ENCODE peak calls at places on chromosomes 7 and 10, in five cellular contexts. E is sigmoid colon, N is body of pancreas, M is heart right ventricle, S is tibial nerve. R is an unnamed sample.

GRCh38 chr10:13904053-13904452 is 317.3 kb downstream of the PRPF18 start:
- DNase-seq in N (no peak), S (no peak), M (no peak), E (no peak), R (no peak)

GRCh38 chr10:22379059-22379458 is 33.8 kb downstream of the SPAG6 start:
- DNase-seq in S (no peak), M (no peak), E (no peak), N (no peak), R (no peak)

GRCh38 chr7:98949336-98950044 is 71.2 kb downstream of the TRRAP start:
- DNase-seq in S (no peak), N (no peak), M (peak; percentile 60), E (no peak), R (no peak)

GRCh38 chr10:88270871-88271713 is 312.0 kb downstream of the RNLS start:
- DNase-seq in M (no peak), S (no peak), N (no peak), E (no peak), R (peak; percentile 65)

GRCh38 chr10:44685177-44685576 is 226.0 kb upstream of the TMEM72 start:
- DNase-seq in N (no peak), S (no peak), E (no peak), M (no peak), R (no peak)

GRCh38 chr10:76874151-76874550 is 763.5 kb downstream of the KCNMA1 start:
- DNase-seq in M (peak; percentile 59), N (no peak), E (peak; percentile 72), S (peak; percentile 43), R (no peak)

GRCh38 chr10:4431114-4431862 is 394.7 kb upstream of the AKR1E2 start:
- DNase-seq in E (no peak), S (no peak), N (no peak), M (no peak), R (peak; percentile 50)

GRCh38 chr7:129535896-129536295 is 33.6 kb downstream of the SMKR1 start:
- DNase-seq in N (no peak), M (no peak), S (no peak), E (no peak), R (no peak)

GRCh38 chr10:86100581-86101061 is 266.0 kb downstream of the GRID1 start:
- DNase-seq in N (no peak), M (no peak), S (no peak), E (no peak), R (peak; percentile 18)

GRCh38 chr7:122257056-122257455 is 47.5 kb downstream of the FEZF1 start:
- DNase-seq in N (no peak), S (no peak), E (no peak), M (no peak), R (no peak)

GRCh38 chr7:140383954-140384713 is 14.2 kb downstream of the SLC37A3 start:
- DNase-seq in M (no peak), N (no peak), S (no peak), E (peak; percentile 3), R (no peak)

GRCh38 chr10:127068485-127068884 is 127.9 kb downstream of the INSYN2A start:
- DNase-seq in S (no peak), M (no peak), N (no peak), E (no peak), R (no peak)

GRCh38 chr10:11757452-11757819 is 15.3 kb downstream of the ECHDC3 start:
- DNase-seq in E (peak; percentile 82), M (peak; percentile 81), S (no peak), N (peak; percentile 65), R (no peak)

GRCh38 chr10:35685402-35685801 is 43.3 kb upstream of the FZD8 start:
- DNase-seq in E (no peak), N (no peak), S (no peak), M (no peak), R (no peak)

GRCh38 chr7:129750091-129750870 is 138.8 kb downstream of the NRF1 start:
- DNase-seq in N (no peak), M (no peak), E (no peak), S (no peak), R (no peak)

GRCh38 chr10:44628921-44629320 is 244.0 kb upstream of the CXCL12 start:
- DNase-seq in N (no peak), M (no peak), E (no peak), S (no peak), R (peak; percentile 8)

GRCh38 chr10:373516-374309 is 238.5 kb downstream of the ZMYND11 start:
- DNase-seq in E (peak; percentile 84), N (peak; percentile 30), M (no peak), S (no peak), R (peak; percentile 80)

GRCh38 chr7:126668367-126668752 is 584.4 kb downstream of the GRM8 start:
- DNase-seq in S (no peak), N (no peak), E (no peak), M (no peak), R (no peak)

GRCh38 chr10:116331815-116332214 is 7.6 kb downstream of the CCDC172 start:
- DNase-seq in E (no peak), M (no peak), N (no peak), S (no peak), R (no peak)

GRCh38 chr10:22544325-22545068 is 169.9 kb downstream of the PIP4K2A start:
- DNase-seq in N (no peak), E (no peak), S (no peak), M (no peak), R (no peak)

GRCh38 chr7:116726149-116726548 is 54.2 kb downstream of the MET start:
- DNase-seq in M (no peak), S (no peak), E (no peak), N (no peak), R (no peak)

GRCh38 chr7:22700559-22701002 is 26.4 kb upstream of the IL6 start:
- DNase-seq in E (no peak), S (no peak), N (no peak), M (no peak), R (no peak)

GRCh38 chr7:120053390-120053961 is 219.5 kb upstream of the KCND2 start:
- DNase-seq in E (no peak), N (no peak), S (no peak), M (no peak), R (no peak)

GRCh38 chr7:30206466-30206865 is 71.7 kb downstream of the MTURN start:
- DNase-seq in M (no peak), N (no peak), S (no peak), E (no peak), R (peak; percentile 74)

GRCh38 chr10:6619663-6620062 is 39.6 kb upstream of the PRKCQ start:
- DNase-seq in E (no peak), S (no peak), N (no peak), M (no peak), R (peak; percentile 5)

GRCh38 chr7:102404005-102404861 is 8.1 kb downstream of the PRKRIP1 start:
- DNase-seq in M (no peak), S (no peak), E (no peak), N (no peak), R (peak; percentile 36)

DNA sequence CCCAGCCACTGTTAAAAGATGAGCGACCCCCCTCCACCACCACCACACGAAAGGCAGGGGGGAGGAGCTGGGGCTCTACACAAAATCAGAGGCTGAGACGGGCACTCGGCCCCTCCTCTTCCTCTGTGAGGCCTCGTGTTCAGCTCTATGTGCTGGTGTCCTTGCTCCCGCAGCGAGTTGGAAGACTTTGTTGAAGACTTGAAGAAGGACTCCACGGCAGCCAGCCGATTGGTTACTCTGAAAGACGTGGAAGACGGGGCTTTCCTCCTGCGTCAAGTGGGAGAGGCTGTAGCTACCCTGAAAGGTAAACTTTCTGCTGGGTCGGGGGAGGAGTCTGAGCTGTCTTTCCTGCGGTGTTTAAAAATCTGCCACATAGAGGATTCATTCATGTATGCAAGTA is 203.7 kb downstream of the ARHGAP21 start:
- DNase-seq in E (no peak), M (no peak), N (no peak), S (no peak), R (no peak)
- H3K4me3 ChIP-seq in E (no peak overlapping the region), M (no peak overlapping the region), N (no peak overlapping the region), S (no peak overlapping the region), R (no peak overlapping the region)

GRCh38 chr7:56045796-56046195 is 5.4 kb downstream of the PSPH start:
- DNase-seq in E (no peak), M (no peak), S (no peak), N (no peak), R (no peak)

GRCh38 chr7:56046728-56047445 is 4.4 kb downstream of the PSPH start:
- DNase-seq in N (peak; percentile 53), M (no peak), E (no peak), S (no peak), R (peak; percentile 53)

GRCh38 chr7:56051339-56052191 is at the start of the genes CCT6A and PSPH:
- DNase-seq in N (peak; percentile 97), M (peak; percentile 98), E (peak; percentile 99), S (peak; percentile 95), R (peak; percentile 98)

GRCh38 chr7:56051053-56051338 is 248 bp downstream of the PSPH start:
- DNase-seq in M (no peak), S (no peak), N (no peak), E (no peak), R (no peak)

GRCh38 chr7:56048245-56048644 is 3.0 kb downstream of the PSPH start:
- DNase-seq in S (no peak), E (no peak), N (no peak), M (no peak), R (no peak)
- H3K4me1 ChIP-seq in S (peaks cover 47% of the 10 kb centered on the region), E (no peaks in the 10 kb centered on the region), N (peaks cover 65% of the 10 kb centered on the region), M (peaks cover 30% of the 10 kb centered on the region), R (peaks cover 28% of the 10 kb centered on the region)

DNA sequence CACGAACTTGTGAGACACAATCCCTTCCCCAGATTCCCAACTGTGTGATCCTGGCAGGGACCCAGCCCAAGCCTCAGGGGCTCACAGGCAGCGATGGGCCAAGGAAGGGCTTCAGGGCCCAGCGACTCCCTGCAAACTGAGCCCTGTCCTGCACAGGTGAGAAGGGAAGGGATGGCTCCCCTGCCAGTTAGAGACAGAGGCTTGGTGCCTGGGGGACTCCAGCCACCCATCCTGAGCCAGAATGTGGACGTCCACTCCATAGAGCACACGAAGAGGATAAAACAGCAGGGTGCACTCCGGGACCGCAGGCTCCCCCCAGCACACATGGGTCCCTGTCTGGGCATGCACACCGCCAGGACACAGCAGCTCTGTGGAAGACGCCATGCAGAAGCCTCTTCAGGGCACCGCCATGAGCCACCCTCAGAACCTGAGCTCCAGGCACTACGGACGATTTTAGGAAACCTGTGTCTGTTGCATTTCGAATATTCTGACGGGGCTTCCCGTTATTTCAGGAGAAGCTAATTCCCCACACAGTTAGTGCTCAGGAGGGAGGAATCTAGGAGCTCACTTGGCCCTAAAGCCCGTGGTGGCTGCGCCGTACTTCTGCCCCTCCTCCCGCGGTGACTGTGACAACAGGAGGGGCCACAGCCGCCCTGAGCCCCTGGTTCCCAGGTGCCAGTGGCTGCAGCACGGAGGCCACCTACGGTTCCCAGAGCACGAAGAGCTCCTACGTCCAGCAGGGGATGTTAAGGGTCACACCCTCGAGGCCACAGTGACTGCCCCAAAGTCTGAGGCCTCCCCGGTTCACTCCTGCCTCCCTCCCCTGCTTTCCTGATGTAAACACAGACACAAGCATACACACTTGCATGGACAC is 326.0 kb downstream of the PTPRN2 start:
- DNase-seq in N (no peak), M (no peak), E (no peak), S (no peak), R (no peak)
- H3K9me3 ChIP-seq in N (no peaks in the 10 kb centered on the region), M (no peaks in the 10 kb centered on the region), E (no peaks in the 10 kb centered on the region), S (no peaks in the 10 kb centered on the region), R (peaks cover 34% of the 10 kb centered on the region)

DNA sequence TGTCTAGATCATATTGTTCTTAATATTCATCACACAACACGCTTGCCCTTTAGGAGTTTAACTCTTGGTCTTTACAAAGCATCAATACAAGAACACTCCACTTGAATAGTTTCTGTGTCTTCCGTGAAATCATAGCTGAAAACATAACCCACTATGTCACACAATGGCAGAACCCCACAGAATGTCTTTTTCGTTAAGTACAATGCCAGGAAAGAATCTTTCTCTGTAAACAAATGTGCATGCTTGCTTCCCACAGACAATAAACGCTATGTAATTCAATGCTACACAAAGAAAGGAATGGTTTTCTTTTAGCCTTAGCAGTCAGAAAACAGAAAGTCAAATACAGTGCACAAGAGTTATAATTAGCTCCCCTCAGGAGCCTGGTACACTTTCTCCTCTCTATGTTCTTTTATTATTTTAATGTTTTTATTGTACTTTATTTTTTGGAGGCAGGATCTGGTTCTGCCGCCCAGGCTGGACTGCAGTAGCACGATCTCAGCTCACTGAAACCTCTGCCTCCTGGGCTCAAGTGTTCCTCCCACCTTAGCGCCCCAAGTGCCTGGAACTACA is 186.1 kb downstream of the SRPK2 start:
- DNase-seq in E (no peak), N (no peak), S (no peak), M (no peak), R (no peak)
- H3K4me3 ChIP-seq in E (peak overlapping the region; percentile 0), N (no peak overlapping the region), S (no peak overlapping the region), M (no peak overlapping the region), R (no peak overlapping the region)